ENCODE peak calls at places on chromosomes 2 and 18, in five cellular contexts. Q is stomach, E is sigmoid colon, J is heart left ventricle, K is tibial nerve. U is an unnamed sample.

GRCh38 chr18:67151366-67151765 is 365.2 kb downstream of the DSEL start:
- DNase-seq in Q (no peak), K (no peak), J (no peak), E (no peak), U (no peak)

GRCh38 chr2:120820885-120821279 is 85.2 kb downstream of the GLI2 start:
- DNase-seq in K (no peak), Q (no peak), J (no peak), E (no peak), U (peak; percentile 52)

GRCh38 chr2:118061135-118061955 is 26.9 kb upstream of the INSIG2 start:
- DNase-seq in K (no peak), Q (no peak), E (no peak), J (no peak), U (no peak)

GRCh38 chr2:171592026-171592555 is 69.8 kb downstream of the CYBRD1 start:
- DNase-seq in E (no peak), J (no peak), Q (no peak), K (no peak), U (no peak)

GRCh38 chr2:180063494-180063893 is 56.4 kb upstream of the CWC22 start:
- DNase-seq in J (no peak), K (no peak), E (no peak), Q (no peak), U (no peak)

GRCh38 chr18:46322941-46323340 is 218.8 kb downstream of the HAUS1 start:
- DNase-seq in E (no peak), Q (no peak), J (no peak), K (no peak), U (no peak)

GRCh38 chr18:63105636-63106316 is 213.8 kb downstream of the BCL2 start:
- DNase-seq in Q (no peak), K (no peak), E (no peak), J (no peak), U (no peak)

GRCh38 chr2:203840816-203841215 is 26.8 kb upstream of the CTLA4 start:
- DNase-seq in Q (no peak), E (no peak), J (no peak), K (no peak), U (no peak)

GRCh38 chr2:207967121-207967520 is 58.2 kb downstream of the PLEKHM3 start:
- DNase-seq in E (no peak), Q (no peak), K (no peak), J (no peak), U (no peak)

GRCh38 chr2:144477943-144478283 is 42.0 kb downstream of the ZEB2 start:
- DNase-seq in K (no peak), E (no peak), Q (no peak), J (no peak), U (no peak)

GRCh38 chr2:71672640-71673401 is 219.5 kb downstream of the DYSF start:
- DNase-seq in Q (no peak), J (peak; percentile 16), K (no peak), E (no peak), U (peak; percentile 71)

GRCh38 chr18:54240629-54241107 is 16.2 kb upstream of the MBD2 start:
- DNase-seq in Q (no peak), K (no peak), J (peak; percentile 25), E (no peak), U (no peak)

GRCh38 chr2:37614061-37614802 is 57.2 kb downstream of the CDC42EP3 start:
- DNase-seq in K (no peak), E (peak; percentile 88), J (no peak), Q (no peak), U (no peak)

GRCh38 chr2:235501663-235502009 is 7.8 kb downstream of the AGAP1 start:
- DNase-seq in J (no peak), E (no peak), Q (no peak), K (no peak), U (no peak)

GRCh38 chr2:138391956-138392355 is 109.6 kb upstream of the SPOPL start:
- DNase-seq in K (no peak), Q (no peak), E (no peak), J (no peak), U (no peak)

GRCh38 chr18:9418047-9418690 is 57.1 kb upstream of the RALBP1 start:
- DNase-seq in K (no peak), J (no peak), Q (no peak), E (peak; percentile 41), U (no peak)

GRCh38 chr2:155022531-155022930 is 324.0 kb downstream of the KCNJ3 start:
- DNase-seq in K (no peak), J (no peak), Q (no peak), E (no peak), U (no peak)

GRCh38 chr18:46426311-46427047 is 230.5 kb downstream of the LOXHD1 start:
- DNase-seq in K (no peak), E (no peak), J (no peak), Q (no peak), U (no peak)

GRCh38 chr2:172153161-172153560 is 50.5 kb upstream of the DLX2 start:
- DNase-seq in J (no peak), Q (no peak), K (no peak), E (no peak), U (no peak)

GRCh38 chr2:85579266-85579935 is 2.0 kb downstream of the VAMP8 start:
- DNase-seq in J (peak; percentile 66), E (no peak), K (no peak), Q (no peak), U (no peak)

GRCh38 chr2:85577063-85577385 is 362 bp upstream of the VAMP8 start:
- DNase-seq in E (no peak), Q (no peak), K (no peak), J (no peak), U (no peak)

GRCh38 chr2:85578243-85579180 is 1.1 kb downstream of the VAMP8 start:
- DNase-seq in J (peak; percentile 78), E (peak; percentile 80), Q (peak; percentile 63), K (no peak), U (peak; percentile 91)

GRCh38 chr2:85575739-85576138 is 1.6 kb upstream of the VAMP8 start:
- DNase-seq in E (no peak), J (no peak), Q (no peak), K (no peak), U (no peak)

DNA sequence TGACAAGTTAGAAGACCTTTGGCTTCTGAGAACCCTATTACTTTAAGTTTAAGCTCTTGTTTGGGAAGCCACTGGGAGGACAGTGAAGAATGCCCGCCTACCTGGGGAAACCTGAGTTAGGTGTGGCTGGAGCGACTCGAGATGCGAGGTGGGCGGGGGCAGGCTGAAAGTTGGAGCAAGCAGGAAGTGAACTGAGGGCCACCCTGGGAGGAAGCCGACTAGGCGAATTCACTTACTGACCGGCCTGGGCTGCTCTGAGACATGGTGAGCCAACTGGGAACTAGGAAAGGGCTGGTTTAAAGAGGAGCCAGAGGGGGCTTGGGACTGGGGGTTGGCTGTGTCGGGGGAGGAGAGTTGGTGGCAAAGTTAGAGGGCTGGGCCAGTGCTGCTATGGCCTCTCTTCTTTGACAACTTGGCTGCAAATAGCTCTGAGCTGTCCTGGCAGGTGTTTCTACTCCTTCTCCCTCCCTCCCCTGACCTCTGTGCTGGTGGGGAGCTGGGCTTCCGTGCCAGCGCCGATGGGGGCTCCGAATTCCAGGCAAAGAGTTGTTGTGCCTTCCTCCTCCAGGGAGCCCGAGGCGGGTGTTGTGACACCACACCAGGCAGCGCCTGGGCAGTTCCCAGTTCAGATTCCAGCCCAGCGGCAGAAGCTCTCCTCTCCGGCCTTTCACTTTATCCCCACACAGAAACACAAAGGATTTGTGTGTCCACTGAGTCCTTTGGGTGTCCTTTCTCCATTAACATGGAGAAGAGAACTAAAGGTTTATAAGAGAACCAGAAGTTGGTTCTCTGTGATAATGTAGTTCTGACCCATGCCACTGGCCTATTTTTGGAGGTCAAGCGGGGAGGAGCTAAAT is at the start of gene VAMP8:
- DNase-seq in Q (peak; percentile 87), E (no peak), J (peak; percentile 62), K (no peak), U (peak; percentile 91)
- H3K27ac ChIP-seq in Q (peak within 1 kb of the TSS; percentile 90), E (peak within 1 kb of the TSS; percentile 50), J (peak within 1 kb of the TSS; percentile 90), K (no peak within 1 kb of the TSS), U (peak within 1 kb of the TSS; percentile 73)

GRCh38 chr2:64283641-64284371 is 139.6 kb upstream of the PELI1 start:
- DNase-seq in K (no peak), E (no peak), J (no peak), Q (no peak), U (no peak)
- TF ChIP-seq POLR2A in K (no peak), E (no peak), J (no peak), Q (no peak), U (no peak)

DNA sequence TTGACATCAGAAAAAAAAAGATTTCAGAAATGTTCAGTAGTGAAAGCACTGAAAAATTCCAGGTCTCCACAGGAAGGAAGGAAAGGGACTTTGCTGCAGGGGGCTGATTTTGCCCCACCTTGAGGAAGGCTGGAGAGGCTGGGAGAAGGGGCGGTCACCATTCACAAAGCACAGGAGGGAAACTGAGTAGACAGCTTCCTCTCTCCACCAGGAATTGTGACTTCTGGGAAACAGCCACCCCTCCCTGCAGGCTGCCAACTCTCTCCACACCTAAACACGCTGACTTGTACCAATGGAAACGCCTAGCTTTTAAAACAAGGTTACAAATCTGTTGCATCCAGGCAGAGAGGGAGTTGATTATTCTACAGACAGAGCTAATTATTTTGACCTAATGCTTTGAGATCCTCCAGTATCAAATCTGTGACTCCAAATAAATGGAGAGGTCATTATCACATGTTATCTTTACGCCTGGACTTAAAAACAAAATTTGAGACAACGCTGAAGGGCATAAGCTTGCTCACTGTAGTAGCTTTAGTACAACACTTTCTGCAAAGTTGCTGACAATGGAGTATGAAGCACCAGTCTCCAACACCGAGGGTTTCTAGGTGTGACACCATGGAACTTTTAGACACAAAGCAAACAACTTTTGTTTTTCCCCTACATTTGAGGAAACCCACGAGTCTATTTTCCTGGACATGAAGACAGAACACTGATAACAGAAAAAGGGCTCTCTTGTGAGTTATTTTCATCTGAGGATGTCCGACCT is 42.7 kb downstream of the EPHA4 start:
- DNase-seq in E (no peak), K (no peak), J (peak; percentile 38), Q (no peak), U (no peak)
- H3K27ac ChIP-seq in E (no peak overlapping the region), K (no peak overlapping the region), J (peak overlapping the region; percentile 69), Q (no peak overlapping the region), U (no peak overlapping the region)

GRCh38 chr2:11749646-11750349 is 3.4 kb downstream of the LPIN1 start:
- DNase-seq in Q (no peak), K (no peak), E (no peak), J (no peak), U (peak; percentile 80)
- TF ChIP-seq POLR2A in Q (no peak), K (no peak), E (no peak), J (no peak), U (no peak)

DNA sequence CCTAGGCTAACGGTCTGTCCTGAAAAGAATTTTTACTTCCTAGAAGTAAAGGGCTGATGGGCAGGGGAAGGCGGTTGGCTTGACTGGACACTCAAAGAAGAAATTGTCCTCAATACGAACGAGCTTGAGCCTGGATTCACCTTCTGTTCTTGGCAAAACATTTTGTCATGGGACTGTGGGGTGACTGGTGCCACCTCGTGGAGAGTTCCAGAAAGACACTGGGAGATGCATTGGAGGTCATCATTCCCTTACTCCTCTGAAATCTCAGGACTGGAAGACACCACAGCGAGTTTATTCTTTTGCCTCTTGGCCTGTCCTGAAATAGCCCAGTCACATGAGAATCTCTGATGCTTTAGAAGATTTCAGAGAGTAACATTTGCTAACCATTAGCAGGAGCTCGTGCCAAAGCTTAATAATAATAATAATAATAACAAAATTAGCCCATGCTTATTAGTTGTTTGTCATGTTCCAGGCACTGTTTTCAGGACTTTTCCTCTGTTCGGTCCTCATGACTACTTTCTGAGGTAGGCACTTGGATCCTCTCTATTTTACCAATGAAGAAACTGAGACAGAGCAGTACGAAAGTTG is 44.5 kb downstream of the TMEM182 start:
- DNase-seq in E (peak; percentile 84), J (peak; percentile 69), K (peak; percentile 54), Q (peak; percentile 72), U (no peak)
- H3K27ac ChIP-seq in E (no peak overlapping the region), J (no peak overlapping the region), K (no peak overlapping the region), Q (no peak overlapping the region), U (no peak overlapping the region)

GRCh38 chr2:127526142-127526939 is at the start of gene IWS1:
- DNase-seq in K (peak; percentile 90), E (peak; percentile 98), Q (peak; percentile 95), J (peak; percentile 98), U (peak; percentile 97)
- TF ChIP-seq POLR2A in K (peak; percentile 70), E (peak; percentile 68), Q (peak; percentile 15), J (no peak), U (no peak)

U was measured in spleen.